ENCODE peak calls at places on chromosomes 2 and 18, in ten cellular contexts. G, V, H, R, Z, L, N, X, Q and T are unnamed samples.

GRCh38 chr2:64750001-64750816 is 96.5 kb upstream of the SERTAD2 start:
- DNase-seq in G (peak), V (peak), H (no peak), R (peak), Z (peak), L (peak), N (peak), X (no peak), Q (peak), T (peak)

GRCh38 chr2:220090050-220090449 is 462.6 kb downstream of the SLC4A3 start:
- DNase-seq in G (no peak), V (no peak), H (no peak), R (no peak), Z (no peak), L (no peak), N (no peak), X (no peak), Q (no peak), T (no peak)

GRCh38 chr2:105919826-105920225 is 175.1 kb downstream of the NCK2 start:
- DNase-seq in G (peak), V (peak), H (no peak), R (peak), Z (no peak), L (peak), N (no peak), X (peak), Q (peak), T (no peak)

GRCh38 chr2:178920916-178921513 is 113.8 kb upstream of the TTN start:
- DNase-seq in G (no peak), V (no peak), H (no peak), R (no peak), Z (no peak), L (no peak), N (no peak), X (no peak), Q (no peak), T (no peak)

GRCh38 chr2:172409042-172409441 is 18.3 kb upstream of the ITGA6 start:
- DNase-seq in G (no peak), V (no peak), H (no peak), R (no peak), Z (no peak), L (no peak), N (no peak), X (no peak), Q (no peak), T (no peak)

GRCh38 chr18:26802330-26803200 is 62.9 kb downstream of the AQP4 start:
- DNase-seq in G (no peak), V (no peak), H (no peak), R (no peak), Z (peak), L (no peak), N (no peak), X (no peak), Q (no peak), T (no peak)

GRCh38 chr2:136242687-136243277 is 124.8 kb upstream of the CXCR4 start:
- DNase-seq in G (no peak), V (peak), H (no peak), R (no peak), Z (no peak), L (no peak), N (no peak), X (no peak), Q (peak), T (peak)

GRCh38 chr2:55530539-55531081 is 11.1 kb downstream of the CFAP36 start:
- DNase-seq in G (no peak), V (no peak), H (no peak), R (no peak), Z (no peak), L (no peak), N (peak), X (no peak), Q (no peak), T (no peak)

GRCh38 chr2:45813003-45813601 is 161.6 kb downstream of the PRKCE start:
- DNase-seq in G (no peak), V (no peak), H (no peak), R (no peak), Z (peak), L (peak), N (no peak), X (no peak), Q (no peak), T (no peak)

GRCh38 chr2:70247364-70248144 is 874 bp downstream of the TIA1 start:
- DNase-seq in G (no peak), V (no peak), H (no peak), R (peak), Z (no peak), L (no peak), N (no peak), X (no peak), Q (no peak), T (no peak)

GRCh38 chr18:45050712-45051639 is 370.3 kb downstream of the SETBP1 start:
- DNase-seq in G (no peak), V (no peak), H (no peak), R (no peak), Z (no peak), L (no peak), N (no peak), X (no peak), Q (no peak), T (no peak)

GRCh38 chr2:215929602-215930335 is 83.6 kb downstream of the MREG start:
- DNase-seq in G (no peak), V (no peak), H (no peak), R (no peak), Z (no peak), L (no peak), N (no peak), X (no peak), Q (no peak), T (no peak)

GRCh38 chr18:12076424-12077140 is 17.1 kb upstream of the ANKRD62 start:
- DNase-seq in G (peak), V (no peak), H (no peak), R (peak), Z (no peak), L (peak), N (no peak), X (no peak), Q (peak), T (no peak)

GRCh38 chr2:36459725-36460137 is 104.2 kb downstream of the CRIM1 start:
- DNase-seq in G (peak), V (no peak), H (peak), R (peak), Z (no peak), L (no peak), N (no peak), X (no peak), Q (no peak), T (no peak)

GRCh38 chr2:112138143-112139032 is at the start of gene FBLN7:
- DNase-seq in G (peak), V (no peak), H (no peak), R (no peak), Z (no peak), L (peak), N (no peak), X (no peak), Q (peak), T (no peak)

GRCh38 chr2:204576580-204576979 is 31.3 kb downstream of the PARD3B start:
- DNase-seq in G (no peak), V (no peak), H (no peak), R (no peak), Z (no peak), L (no peak), N (no peak), X (no peak), Q (peak), T (no peak)

GRCh38 chr18:29301048-29301447 is 1124.1 kb upstream of the CDH2 start:
- DNase-seq in G (no peak), V (no peak), H (no peak), R (no peak), Z (no peak), L (no peak), N (no peak), X (no peak), Q (no peak), T (no peak)

GRCh38 chr18:63152096-63152495 is 167.5 kb downstream of the BCL2 start:
- DNase-seq in G (no peak), V (no peak), H (no peak), R (no peak), Z (no peak), L (no peak), N (no peak), X (no peak), Q (no peak), T (no peak)

GRCh38 chr18:23421277-23421676 is 31.8 kb upstream of the RIOK3 start:
- DNase-seq in G (no peak), V (no peak), H (no peak), R (no peak), Z (no peak), L (no peak), N (no peak), X (no peak), Q (no peak), T (no peak)

GRCh38 chr2:220240640-220241039 is 613.2 kb downstream of the SLC4A3 start:
- DNase-seq in G (no peak), V (no peak), H (no peak), R (no peak), Z (no peak), L (no peak), N (no peak), X (no peak), Q (no peak), T (no peak)

GRCh38 chr18:11259421-11259820 is 110.1 kb upstream of the PIEZO2 start:
- DNase-seq in G (no peak), V (no peak), H (no peak), R (no peak), Z (peak), L (no peak), N (no peak), X (no peak), Q (no peak), T (no peak)

GRCh38 chr18:76643996-76644395 is 149.0 kb upstream of the ZNF516 start:
- DNase-seq in G (no peak), V (no peak), H (no peak), R (no peak), Z (no peak), L (no peak), N (no peak), X (no peak), Q (peak), T (no peak)

GRCh38 chr2:101962243-101962809 is 29.4 kb upstream of the IL1R2 start:
- DNase-seq in G (no peak), V (no peak), H (no peak), R (no peak), Z (no peak), L (no peak), N (no peak), X (no peak), Q (no peak), T (no peak)

GRCh38 chr2:233811732-233812131 is 33.6 kb downstream of the MROH2A start:
- DNase-seq in G (no peak), V (no peak), H (no peak), R (no peak), Z (no peak), L (no peak), N (no peak), X (no peak), Q (no peak), T (no peak)

GRCh38 chr2:240604939-240605716 is 18.6 kb downstream of the CAPN10 start:
- DNase-seq in G (peak), V (no peak), H (no peak), R (no peak), Z (peak), L (no peak), N (no peak), X (no peak), Q (no peak), T (peak)

GRCh38 chr2:43806719-43807031 is 32.0 kb downstream of the ABCG5 start:
- DNase-seq in G (no peak), V (no peak), H (no peak), R (no peak), Z (no peak), L (no peak), N (no peak), X (no peak), Q (no peak), T (no peak)